ENCODE peak calls at places on chromosomes 11 and 22, in eight cellular contexts. X, G, A, L, J, Z, Y and S are unnamed samples.

GRCh38 chr11:2811206-2812091 is 74.1 kb downstream of the CDKN1C start:
- DNase-seq in X (no peak), G (no peak), A (no peak), L (no peak), J (peak; percentile 26), Z (no peak), Y (no peak), S (no peak)

GRCh38 chr11:11880179-11880578 is 38.4 kb downstream of the USP47 start:
- DNase-seq in X (no peak), G (no peak), A (no peak), L (no peak), J (no peak), Z (no peak), Y (no peak), S (no peak)

GRCh38 chr11:107457205-107457557 is 444 bp downstream of the CWF19L2 start:
- DNase-seq in X (no peak), G (no peak), A (peak; percentile 15), L (no peak), J (no peak), Z (no peak), Y (no peak), S (peak; percentile 1)

GRCh38 chr11:68579455-68579854 is 104.9 kb upstream of the GAL start:
- DNase-seq in X (no peak), G (no peak), A (no peak), L (no peak), J (no peak), Z (no peak), Y (no peak), S (peak; percentile 26)

GRCh38 chr11:88522624-88523361 is 185.3 kb upstream of the CTSC start:
- DNase-seq in X (no peak), G (no peak), A (no peak), L (no peak), J (no peak), Z (no peak), Y (no peak), S (no peak)

GRCh38 chr22:37763652-37764051 is 44.1 kb upstream of the GCAT start:
- DNase-seq in X (no peak), G (no peak), A (no peak), L (no peak), J (no peak), Z (no peak), Y (no peak), S (no peak)

GRCh38 chr22:19579113-19579811 is 55.1 kb upstream of the CLDN5 start:
- DNase-seq in X (peak; percentile 38), G (no peak), A (no peak), L (no peak), J (no peak), Z (no peak), Y (no peak), S (no peak)

GRCh38 chr11:63510360-63511130 is 4.7 kb downstream of the LGALS12 start:
- DNase-seq in X (no peak), G (peak; percentile 78), A (no peak), L (peak; percentile 55), J (no peak), Z (no peak), Y (no peak), S (no peak)

GRCh38 chr11:41446566-41446965 is 12.9 kb downstream of the LRRC4C start:
- DNase-seq in X (no peak), G (no peak), A (no peak), L (no peak), J (no peak), Z (no peak), Y (no peak), S (no peak)

GRCh38 chr22:41939981-41940852 is 6.7 kb downstream of the CENPM start:
- DNase-seq in X (peak; percentile 33), G (peak; percentile 60), A (peak; percentile 34), L (no peak), J (no peak), Z (no peak), Y (no peak), S (no peak)

GRCh38 chr22:41411021-41411851 is 29.5 kb downstream of the TEF start:
- DNase-seq in X (no peak), G (peak; percentile 46), A (no peak), L (no peak), J (no peak), Z (peak; percentile 38), Y (no peak), S (no peak)

GRCh38 chr11:8269636-8270035 is 6.0 kb upstream of the LMO1 start:
- DNase-seq in X (no peak), G (peak; percentile 2), A (no peak), L (no peak), J (no peak), Z (no peak), Y (no peak), S (no peak)

GRCh38 chr11:69551963-69552362 is 70.5 kb downstream of the LINC01488 start:
- DNase-seq in X (no peak), G (no peak), A (no peak), L (no peak), J (no peak), Z (no peak), Y (no peak), S (no peak)

GRCh38 chr11:95445746-95446333 is 214.8 kb upstream of the SESN3 start:
- DNase-seq in X (no peak), G (no peak), A (peak; percentile 21), L (no peak), J (no peak), Z (no peak), Y (no peak), S (no peak)

GRCh38 chr11:102760355-102761035 is 19.9 kb downstream of the MMP10 start:
- DNase-seq in X (no peak), G (no peak), A (no peak), L (no peak), J (no peak), Z (no peak), Y (no peak), S (peak; percentile 86)

GRCh38 chr11:64537876-64538275 is 53.1 kb upstream of the SLC22A12 start:
- DNase-seq in X (no peak), G (no peak), A (no peak), L (peak; percentile 27), J (no peak), Z (no peak), Y (no peak), S (no peak)

DNA sequence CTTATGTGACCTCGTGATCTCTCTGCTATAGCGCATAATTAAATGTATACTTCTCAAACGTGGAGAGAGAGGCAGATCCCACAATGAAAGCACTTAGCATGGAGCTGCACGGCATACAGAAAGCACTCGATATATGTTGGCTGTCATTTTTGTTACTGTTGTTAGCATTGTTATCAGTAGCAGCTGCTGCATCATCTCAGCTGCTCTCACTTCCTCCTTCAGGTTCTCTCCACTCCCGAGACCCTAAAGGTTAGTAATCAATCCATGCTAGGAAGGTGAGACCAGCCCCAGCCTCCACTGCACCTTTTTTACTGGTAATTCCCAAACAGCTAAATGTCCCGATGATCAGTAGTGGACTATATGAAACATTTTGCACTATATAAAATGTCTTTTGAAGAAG is 13.4 kb upstream of the API5 start:
- DNase-seq in X (no peak), G (no peak), A (no peak), L (no peak), J (no peak), Z (no peak), Y (no peak), S (no peak)
- H3K27ac ChIP-seq in X (no peak overlapping the region), G (no peak overlapping the region), A (no peak overlapping the region), L (no peak overlapping the region), J (no peak overlapping the region), Z (no peak overlapping the region), Y (no peak overlapping the region), S (no peak overlapping the region)

DNA sequence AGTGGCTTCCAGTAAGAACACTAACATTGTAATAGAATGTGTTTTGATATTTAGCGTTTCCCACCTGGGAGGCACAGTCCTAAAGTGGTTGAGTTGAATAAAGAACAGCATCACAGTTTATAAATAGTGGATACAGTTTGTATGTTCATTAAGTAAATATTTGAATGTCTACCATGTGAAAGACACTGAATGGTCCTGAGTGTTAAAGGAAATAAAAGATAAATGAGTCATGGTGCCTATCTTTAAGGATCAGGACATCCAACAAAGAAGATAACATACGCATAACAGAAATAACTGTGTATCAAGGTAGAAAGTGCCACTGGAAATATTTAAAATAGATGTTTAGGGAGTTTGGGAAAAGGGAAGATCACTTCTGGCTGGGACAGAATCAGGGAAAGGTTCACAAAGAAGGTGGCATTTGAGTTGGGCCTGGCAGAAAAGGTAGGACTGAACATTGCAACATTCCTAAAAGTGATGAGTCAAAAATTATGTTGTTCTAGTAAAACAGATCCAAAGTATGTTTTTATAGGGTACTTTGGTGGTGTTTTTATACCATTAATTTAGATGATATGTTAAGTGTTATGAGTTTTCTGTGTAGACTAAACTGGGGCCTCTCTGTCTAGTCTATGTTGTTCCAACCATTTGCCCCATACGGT is 41.5 kb downstream of the CSTPP1 start:
- DNase-seq in X (no peak), G (no peak), A (no peak), L (no peak), J (no peak), Z (no peak), Y (no peak), S (peak; percentile 16)
- H3K4me3 ChIP-seq in X (no peak overlapping the region), G (no peak overlapping the region), A (no peak overlapping the region), L (no peak overlapping the region), J (no peak overlapping the region), Z (no peak overlapping the region), Y (no peak overlapping the region), S (no peak overlapping the region)

GRCh38 chr11:31887180-31887579 is 76.1 kb upstream of the PAX6 start:
- DNase-seq in X (peak; percentile 53), G (no peak), A (peak; percentile 83), L (no peak), J (no peak), Z (no peak), Y (peak; percentile 89), S (no peak)
- TF ChIP-seq CTCF in X (peak; percentile 49), G (no peak), A (peak; percentile 77), L (no peak), J (no peak), Z (no peak), Y (peak; percentile 32), S (peak; percentile 37)

DNA sequence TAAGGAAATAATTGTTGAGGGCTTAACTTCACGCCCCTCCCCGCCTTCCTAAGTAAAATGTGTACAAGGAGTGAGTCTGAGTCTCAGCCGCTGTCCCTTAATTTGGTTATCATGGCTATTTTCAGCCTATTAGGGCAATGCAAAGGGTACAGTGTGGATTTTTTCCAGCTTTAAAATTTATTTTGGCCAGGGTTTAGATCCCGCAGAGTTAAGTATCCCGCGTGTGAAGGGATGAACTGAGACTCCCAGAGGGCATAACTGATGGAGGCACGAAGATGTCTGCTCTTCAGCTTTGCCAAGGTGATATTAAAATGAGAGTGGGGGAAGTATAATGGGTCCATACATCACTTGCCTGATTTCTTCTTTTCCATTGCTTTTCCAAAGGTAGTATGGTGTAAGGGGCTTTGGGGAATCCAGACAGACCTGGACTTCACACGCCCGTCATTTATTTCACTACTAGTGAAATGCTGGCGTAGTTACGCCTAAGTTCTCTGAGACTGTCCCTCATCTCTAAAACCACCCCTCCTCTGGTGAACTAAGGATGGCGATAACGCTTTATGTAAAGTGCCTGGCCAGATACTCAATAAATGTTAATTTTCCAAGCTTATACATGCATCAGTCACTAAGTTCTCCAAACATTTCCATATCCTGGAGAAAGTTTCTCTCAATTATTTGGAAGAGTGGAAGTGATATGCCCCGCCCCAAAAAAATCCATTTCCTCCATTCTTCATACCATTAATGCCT is 916 bp upstream of the FBXO3 start:
- DNase-seq in X (no peak), G (no peak), A (no peak), L (no peak), J (no peak), Z (no peak), Y (no peak), S (no peak)
- H3K27ac ChIP-seq in X (no peak overlapping the region), G (peak overlapping the region; percentile 71), A (no peak overlapping the region), L (peak overlapping the region; percentile 83), J (peak overlapping the region; percentile 68), Z (peak overlapping the region; percentile 64), Y (no peak overlapping the region), S (no peak overlapping the region)

GRCh38 chr22:31250740-31251330 is 38.7 kb downstream of the LIMK2 start:
- DNase-seq in X (no peak), G (no peak), A (no peak), L (peak; percentile 42), J (no peak), Z (no peak), Y (no peak), S (no peak)
- H3K4me3 ChIP-seq in X (no peak overlapping the region), G (no peak overlapping the region), A (no peak overlapping the region), L (no peak overlapping the region), J (no peak overlapping the region), Z (no peak overlapping the region), Y (no peak overlapping the region), S (peak overlapping the region; percentile 68)